ENCODE peak calls at places on chromosomes 5 and 9, in five cellular contexts. E, D, A, K and B are unnamed samples.

GRCh38 chr5:176712546-176713297 is 65.4 kb downstream of the TSPAN17 start:
- DNase-seq in E (no peak), D (no peak), A (no peak), K (no peak), B (no peak)

GRCh38 chr5:175731756-175732465 is 74.0 kb downstream of the HRH2 start:
- DNase-seq in E (no peak), D (no peak), A (no peak), K (no peak), B (no peak)

GRCh38 chr5:32264954-32265572 is 47.7 kb downstream of the MTMR12 start:
- DNase-seq in E (no peak), D (no peak), A (no peak), K (no peak), B (no peak)

GRCh38 chr9:33172256-33172678 is 5.1 kb upstream of the B4GALT1 start:
- DNase-seq in E (no peak), D (no peak), A (peak; percentile 74), K (no peak), B (no peak)

GRCh38 chr9:107707915-107708441 is 218.4 kb upstream of the KLF4 start:
- DNase-seq in E (no peak), D (no peak), A (peak; percentile 60), K (no peak), B (peak; percentile 61)

GRCh38 chr5:96752341-96753016 is 55.3 kb downstream of the ERAP1 start:
- DNase-seq in E (peak; percentile 36), D (peak; percentile 66), A (peak; percentile 37), K (no peak), B (no peak)

GRCh38 chr5:146528232-146528631 is 12.2 kb upstream of the GPR151 start:
- DNase-seq in E (no peak), D (no peak), A (no peak), K (no peak), B (no peak)

GRCh38 chr5:82593481-82593880 is 315.3 kb upstream of the RPS23 start:
- DNase-seq in E (no peak), D (no peak), A (peak; percentile 85), K (no peak), B (no peak)

GRCh38 chr9:38215465-38215864 is 146.4 kb upstream of the SHB start:
- DNase-seq in E (no peak), D (no peak), A (no peak), K (no peak), B (no peak)

GRCh38 chr9:83242066-83242465 is 179.1 kb upstream of the RASEF start:
- DNase-seq in E (no peak), D (no peak), A (no peak), K (no peak), B (no peak)

GRCh38 chr9:686381-686813 is 155.1 kb upstream of the DMRT1 start:
- DNase-seq in E (no peak), D (no peak), A (peak; percentile 74), K (no peak), B (no peak)

GRCh38 chr5:53779541-53779981 is 219.1 kb downstream of the NDUFS4 start:
- DNase-seq in E (no peak), D (no peak), A (peak; percentile 61), K (no peak), B (no peak)

GRCh38 chr5:59698774-59699173 is 194.8 kb downstream of the PDE4D start:
- DNase-seq in E (no peak), D (no peak), A (no peak), K (no peak), B (no peak)

GRCh38 chr5:19208397-19208796 is 779.6 kb downstream of the CDH18 start:
- DNase-seq in E (no peak), D (no peak), A (no peak), K (no peak), B (no peak)

GRCh38 chr5:171850354-171850947 is 64.8 kb downstream of the SMIM23 start:
- DNase-seq in E (no peak), D (peak; percentile 48), A (no peak), K (no peak), B (no peak)

GRCh38 chr9:133733074-133733408 is 5.1 kb downstream of the SARDH start:
- DNase-seq in E (no peak), D (no peak), A (no peak), K (no peak), B (no peak)

GRCh38 chr9:110027624-110028023 is 180.3 kb downstream of the C9orf152 start:
- DNase-seq in E (no peak), D (peak; percentile 82), A (peak; percentile 85), K (no peak), B (no peak)

GRCh38 chr5:141850183-141850768 is 27.9 kb downstream of the PCDH1 start:
- DNase-seq in E (no peak), D (peak; percentile 40), A (peak; percentile 19), K (no peak), B (peak; percentile 47)

GRCh38 chr9:37201581-37201980 is 81.2 kb downstream of the ZCCHC7 start:
- DNase-seq in E (no peak), D (no peak), A (no peak), K (no peak), B (no peak)

GRCh38 chr5:100832252-100833230 is 70.5 kb downstream of the ST8SIA4 start:
- DNase-seq in E (no peak), D (no peak), A (no peak), K (no peak), B (no peak)

GRCh38 chr9:87973791-87974292 is 491 bp downstream of the CDK20 start:
- DNase-seq in E (no peak), D (peak; percentile 12), A (peak; percentile 12), K (peak; percentile 83), B (no peak)

GRCh38 chr5:121913397-121913796 is 48.4 kb upstream of the SRFBP1 start:
- DNase-seq in E (no peak), D (no peak), A (no peak), K (no peak), B (no peak)

GRCh38 chr5:113480243-113480642 is 8.0 kb downstream of the MCC start:
- DNase-seq in E (no peak), D (no peak), A (no peak), K (no peak), B (no peak)

GRCh38 chr5:28523887-28524637 is 1485.7 kb upstream of the CDH9 start:
- DNase-seq in E (peak; percentile 13), D (no peak), A (peak; percentile 98), K (no peak), B (no peak)

GRCh38 chr5:160470437-160471341 is 49.0 kb downstream of the PTTG1 start:
- DNase-seq in E (no peak), D (no peak), A (peak; percentile 68), K (no peak), B (peak; percentile 30)

GRCh38 chr5:50595199-50595598 is 71.2 kb upstream of the PARP8 start:
- DNase-seq in E (peak; percentile 85), D (no peak), A (peak; percentile 92), K (no peak), B (no peak)

GRCh38 chr9:95003694-95004451 is 277.4 kb downstream of the AOPEP start:
- DNase-seq in E (no peak), D (no peak), A (peak; percentile 69), K (peak; percentile 83), B (peak; percentile 85)

GRCh38 chr9:96327694-96328352 is 25.8 kb upstream of the HSD17B3 start:
- DNase-seq in E (no peak), D (peak; percentile 38), A (peak; percentile 39), K (no peak), B (no peak)

GRCh38 chr9:33159760-33160127 is 7.4 kb downstream of the B4GALT1 start:
- DNase-seq in E (no peak), D (no peak), A (peak; percentile 93), K (no peak), B (peak; percentile 82)

GRCh38 chr5:159975462-159976019 is 33.4 kb upstream of the TTC1 start:
- DNase-seq in E (no peak), D (no peak), A (peak; percentile 98), K (no peak), B (peak; percentile 24)

GRCh38 chr9:86854898-86855523 is 92.3 kb downstream of the GAS1 start:
- DNase-seq in E (no peak), D (peak; percentile 87), A (peak; percentile 73), K (no peak), B (no peak)

DNA sequence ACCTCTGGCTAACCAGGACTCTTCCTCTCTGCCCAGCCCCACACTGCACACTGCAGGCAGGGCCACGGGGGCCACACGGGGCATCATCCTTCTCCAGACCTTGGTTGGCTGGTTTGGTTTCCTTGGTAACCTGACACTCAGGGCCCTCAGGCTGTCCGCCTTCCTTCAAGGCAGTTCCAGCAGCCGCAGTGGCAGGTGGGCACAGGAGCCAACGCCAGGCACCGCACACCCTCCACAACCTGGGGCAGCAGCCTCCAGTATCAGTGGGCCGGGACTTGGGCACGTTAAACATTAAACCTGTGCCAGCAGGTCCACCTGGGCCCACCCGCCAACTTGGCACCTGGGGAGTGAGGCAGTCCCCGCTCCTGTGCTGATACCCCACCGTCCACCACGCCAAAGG is 1.9 kb downstream of the NPDC1 start:
- DNase-seq in E (no peak), D (no peak), A (no peak), K (no peak), B (no peak)
- H3K27ac ChIP-seq in E (no peak overlapping the region), D (no peak overlapping the region), A (no peak overlapping the region), K (peak overlapping the region; percentile 59), B (peak overlapping the region; percentile 33)

DNA sequence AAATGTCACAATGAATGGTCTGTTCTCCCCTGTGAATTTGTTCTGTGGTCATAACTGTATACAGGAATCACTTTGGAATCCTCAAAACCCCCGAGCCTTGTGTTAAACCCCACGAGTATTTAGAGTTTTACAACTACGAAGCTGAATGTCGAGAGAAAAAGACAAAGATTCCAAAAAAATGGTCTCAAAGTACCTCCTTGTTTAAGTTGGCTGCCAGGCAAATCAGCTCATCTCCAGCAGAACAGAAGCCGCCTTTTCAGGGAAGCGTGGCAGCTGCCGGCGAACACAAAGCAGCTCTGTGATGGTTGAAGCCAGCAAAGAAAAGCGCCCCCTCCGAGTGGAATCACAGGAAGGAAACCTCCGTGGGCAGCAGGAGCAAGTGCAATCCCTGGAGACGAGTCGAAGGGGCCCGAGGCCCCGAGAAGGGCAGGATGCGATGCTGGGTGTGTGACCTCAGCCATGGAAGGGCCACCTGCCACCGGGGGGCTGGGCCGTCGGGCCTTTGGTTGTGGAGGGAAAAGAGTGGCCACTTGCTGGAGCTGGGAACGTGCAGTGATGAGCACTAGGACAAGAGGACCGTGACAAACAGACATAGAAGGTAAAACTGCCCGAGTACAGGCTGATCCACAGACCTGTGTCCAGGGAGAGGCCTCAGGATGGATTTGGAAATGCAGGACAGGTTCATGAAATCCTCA is 706.4 kb downstream of the SEMA5A start:
- DNase-seq in E (no peak), D (no peak), A (peak; percentile 52), K (peak; percentile 48), B (peak; percentile 36)
- H3K9me3 ChIP-seq in E (no peaks in the 10 kb centered on the region), D (no peaks in the 10 kb centered on the region), A (no peaks in the 10 kb centered on the region), K (no peaks in the 10 kb centered on the region), B (peaks cover 2% of the 10 kb centered on the region)

GRCh38 chr5:14142856-14143508 is at the start of gene TRIO:
- DNase-seq in E (no peak), D (peak; percentile 93), A (peak; percentile 85), K (peak; percentile 95), B (peak; percentile 96)

GRCh38 chr5:14143509-14143842 is 334 bp downstream of the TRIO start:
- DNase-seq in E (no peak), D (no peak), A (no peak), K (no peak), B (no peak)

GRCh38 chr5:14143843-14144585 is 872 bp downstream of the TRIO start:
- DNase-seq in E (no peak), D (no peak), A (peak; percentile 45), K (peak; percentile 91), B (peak; percentile 83)

GRCh38 chr5:14142202-14142855 is 813 bp upstream of the TRIO start:
- DNase-seq in E (no peak), D (no peak), A (no peak), K (no peak), B (no peak)

GRCh38 chr5:14141764-14142163 is 1.4 kb upstream of the TRIO start:
- DNase-seq in E (no peak), D (no peak), A (no peak), K (no peak), B (no peak)
- H3K27ac ChIP-seq in E (peak overlapping the region; percentile 100), D (no peak overlapping the region), A (peak overlapping the region; percentile 78), K (peak overlapping the region; percentile 90), B (no peak overlapping the region)

GRCh38 chr5:4555739-4556285 is 584.3 kb upstream of the ADAMTS16 start:
- DNase-seq in E (no peak), D (no peak), A (no peak), K (no peak), B (no peak)
- H3K9me3 ChIP-seq in E (no peaks in the 10 kb centered on the region), D (no peaks in the 10 kb centered on the region), A (no peaks in the 10 kb centered on the region), K (no peaks in the 10 kb centered on the region), B (no peaks in the 10 kb centered on the region)